ENCODE peak calls at places on chromosomes 12 and 14, in nine cellular contexts. T, P, A, M, I, O, Y, V and B are unnamed samples. For H3K4me1, the result is how much of the 10 kb centered on the place peaks cover.

GRCh38 chr14:28121512-28122297 is 644.9 kb upstream of the FOXG1 start:
- DNase-seq in T (no peak), P (no peak), A (no peak), M (no peak), I (peak), O (no peak), Y (no peak), V (no peak), B (no peak)

GRCh38 chr12:110935588-110935987 is 15.2 kb upstream of the MYL2 start:
- DNase-seq in T (no peak), P (no peak), A (no peak), M (no peak), I (no peak), O (no peak), Y (no peak), V (no peak), B (no peak)

GRCh38 chr14:64856528-64857445 is 22.9 kb downstream of the SPTB start:
- DNase-seq in T (no peak), P (no peak), A (no peak), M (no peak), I (no peak), O (no peak), Y (no peak), V (no peak), B (no peak)

GRCh38 chr12:111607239-111607638 is 8.1 kb upstream of the ATXN2 start:
- DNase-seq in T (no peak), P (no peak), A (no peak), M (no peak), I (no peak), O (no peak), Y (no peak), V (no peak), B (no peak)

GRCh38 chr12:122937622-122938091 is 28.6 kb downstream of the ABCB9 start:
- DNase-seq in T (no peak), P (no peak), A (no peak), M (no peak), I (no peak), O (no peak), Y (no peak), V (no peak), B (no peak)

GRCh38 chr14:31457665-31458659 is 656 bp upstream of the DTD2 start:
- DNase-seq in T (no peak), P (no peak), A (no peak), M (peak), I (peak), O (no peak), Y (no peak), V (peak), B (no peak)

GRCh38 chr12:68910128-68910527 is 22.8 kb downstream of the CPM start:
- DNase-seq in T (no peak), P (no peak), A (no peak), M (no peak), I (no peak), O (no peak), Y (no peak), V (peak), B (no peak)

GRCh38 chr12:80332827-80333226 is 111.2 kb upstream of the PTPRQ start:
- DNase-seq in T (no peak), P (no peak), A (no peak), M (no peak), I (no peak), O (no peak), Y (no peak), V (no peak), B (no peak)

GRCh38 chr12:29148065-29148957 is 767 bp upstream of the FAR2 start:
- DNase-seq in T (no peak), P (peak), A (no peak), M (peak), I (peak), O (peak), Y (peak), V (peak), B (no peak)

DNA sequence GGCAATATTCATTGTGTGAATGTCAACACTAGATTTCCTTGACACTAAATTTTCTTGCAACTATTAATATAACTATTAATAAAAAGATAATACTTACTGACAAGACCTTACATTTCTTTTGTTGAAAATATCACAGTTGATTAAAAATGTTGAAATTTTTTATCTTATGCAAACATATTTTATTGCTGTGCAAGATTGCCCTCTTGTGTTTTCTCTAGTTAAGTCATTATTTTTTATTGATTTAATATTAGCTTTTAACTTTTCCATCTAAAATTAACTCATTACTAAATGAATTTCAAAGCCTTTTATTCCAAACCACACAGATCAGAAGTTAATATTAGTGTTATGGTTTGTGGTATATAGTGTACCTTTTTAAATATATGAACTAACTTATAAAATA is 11.7 kb upstream of the NAA30 start:
- DNase-seq in T (no peak), P (no peak), A (no peak), M (peak), I (no peak), O (no peak), Y (no peak), V (peak), B (no peak)
- TF ChIP-seq CTCF in T (no peak), P (no peak), A (no peak), M (peak), I (peak), O (no peak), Y (no peak), V (no peak), B (peak)

GRCh38 chr12:15688838-15689237 is 100.3 kb downstream of the EPS8 start:
- DNase-seq in T (no peak), P (no peak), A (no peak), M (no peak), I (peak), O (no peak), Y (no peak), V (peak), B (no peak)

GRCh38 chr12:15687583-15687982 is 101.6 kb downstream of the EPS8 start:
- DNase-seq in T (no peak), P (no peak), A (no peak), M (no peak), I (no peak), O (no peak), Y (no peak), V (no peak), B (no peak)

GRCh38 chr12:15690320-15690719 is 98.9 kb downstream of the EPS8 start:
- DNase-seq in T (no peak), P (no peak), A (no peak), M (no peak), I (no peak), O (no peak), Y (no peak), V (no peak), B (no peak)

GRCh38 chr12:15689751-15690191 is 99.4 kb downstream of the EPS8 start:
- DNase-seq in T (no peak), P (no peak), A (no peak), M (peak), I (no peak), O (no peak), Y (no peak), V (no peak), B (no peak)

GRCh38 chr12:15688202-15688736 is 100.9 kb downstream of the EPS8 start:
- DNase-seq in T (peak), P (peak), A (peak), M (peak), I (no peak), O (peak), Y (peak), V (no peak), B (no peak)
- H3K4me3 ChIP-seq in T (no peak), P (no peak), A (no peak), M (no peak), I (no peak), O (peak), Y (peak), V (no peak), B (no peak)

GRCh38 chr12:46386877-46387629 is 14.5 kb upstream of the SLC38A2 start:
- DNase-seq in T (peak), P (no peak), A (no peak), M (peak), I (peak), O (no peak), Y (no peak), V (peak), B (no peak)

GRCh38 chr12:46386360-46386867 is 13.8 kb upstream of the SLC38A2 start:
- DNase-seq in T (no peak), P (no peak), A (no peak), M (peak), I (no peak), O (no peak), Y (no peak), V (peak), B (no peak)

GRCh38 chr12:46389130-46389616 is 16.6 kb upstream of the SLC38A2 start:
- DNase-seq in T (no peak), P (no peak), A (no peak), M (no peak), I (no peak), O (no peak), Y (no peak), V (peak), B (no peak)

GRCh38 chr12:46388427-46388992 is 15.9 kb upstream of the SLC38A2 start:
- DNase-seq in T (no peak), P (no peak), A (no peak), M (no peak), I (no peak), O (no peak), Y (no peak), V (no peak), B (no peak)

DNA sequence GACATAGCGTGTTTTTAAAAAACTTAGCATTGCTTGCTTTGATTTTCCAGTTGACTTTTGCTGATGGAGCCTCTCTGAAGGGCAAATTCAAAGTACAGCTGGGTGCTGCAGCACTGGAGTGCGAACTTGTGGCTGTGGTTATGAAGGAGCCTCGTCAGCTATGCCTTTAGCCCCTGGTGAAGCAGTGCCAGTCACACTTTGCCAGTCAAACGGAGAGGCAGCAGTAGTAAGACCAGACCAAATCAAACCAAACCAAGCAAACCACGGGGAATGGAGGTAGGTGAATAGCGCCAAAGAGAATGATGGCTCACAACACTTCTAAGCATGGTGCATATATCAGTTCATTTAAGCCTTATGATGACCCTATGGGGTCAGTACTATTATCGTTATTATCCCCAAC is 15.1 kb upstream of the SLC38A2 start:
- DNase-seq in T (no peak), P (no peak), A (no peak), M (no peak), I (no peak), O (no peak), Y (no peak), V (no peak), B (no peak)
- H3K4me1 ChIP-seq in T (half or more), P (under half), A (under half), M (half or more), I (under half), O (under half), Y (under half), V (under half), B (half or more)

GRCh38 chr14:89042021-89042420 is 217.6 kb downstream of the TTC8 start:
- DNase-seq in T (no peak), P (no peak), A (no peak), M (no peak), I (no peak), O (no peak), Y (no peak), V (no peak), B (no peak)
- TF ChIP-seq CTCF in T (no peak), P (no peak), A (no peak), M (no peak), I (no peak), O (no peak), Y (no peak), V (no peak), B (no peak)

GRCh38 chr12:105825141-105825540 is 313.6 kb downstream of the NUAK1 start:
- DNase-seq in T (no peak), P (no peak), A (no peak), M (no peak), I (no peak), O (no peak), Y (no peak), V (no peak), B (no peak)
- H3K4me3 ChIP-seq in T (no peak), P (no peak), A (no peak), M (no peak), I (no peak), O (no peak), Y (no peak), V (no peak), B (no peak)

GRCh38 chr14:90514015-90514398 is 117.2 kb downstream of the CALM1 start:
- DNase-seq in T (no peak), P (no peak), A (no peak), M (no peak), I (no peak), O (no peak), Y (no peak), V (no peak), B (no peak)
- H3K4me1 ChIP-seq in T (under half), P (under half), A (half or more), M (under half), I (under half), O (under half), Y (under half), V (under half), B (under half)

GRCh38 chr12:6494351-6494743 is 445 bp downstream of the NCAPD2 start:
- DNase-seq in T (no peak), P (no peak), A (no peak), M (no peak), I (no peak), O (no peak), Y (peak), V (no peak), B (no peak)
- TF ChIP-seq CTCF in T (no peak), P (no peak), A (no peak), M (no peak), I (no peak), O (no peak), Y (no peak), V (no peak), B (no peak)